ENCODE peak calls at places on chromosomes 6 and 20, in nine cellular contexts. U, R, N, T, K, Y, X, P and Q are unnamed samples.

GRCh38 chr6:48150701-48151100 is 39.7 kb upstream of the PTCHD4 start:
- DNase-seq in U (no peak), R (no peak), N (no peak), T (no peak), K (no peak), Y (no peak), X (no peak), P (no peak), Q (no peak)

GRCh38 chr20:52049001-52049731 is 142.4 kb downstream of the ZFP64 start:
- DNase-seq in U (no peak), R (no peak), N (no peak), T (no peak), K (no peak), Y (no peak), X (no peak), P (no peak), Q (no peak)

GRCh38 chr20:48339147-48339985 is 488.4 kb downstream of the PREX1 start:
- DNase-seq in U (no peak), R (no peak), N (no peak), T (no peak), K (no peak), Y (peak), X (no peak), P (no peak), Q (no peak)

GRCh38 chr6:37279366-37280134 is 21.6 kb upstream of the TMEM217 start:
- DNase-seq in U (no peak), R (no peak), N (no peak), T (no peak), K (no peak), Y (no peak), X (no peak), P (no peak), Q (no peak)

GRCh38 chr6:36301085-36301658 is 31.3 kb downstream of the PNPLA1 start:
- DNase-seq in U (no peak), R (no peak), N (no peak), T (no peak), K (no peak), Y (no peak), X (no peak), P (no peak), Q (no peak)

GRCh38 chr6:167099707-167100106 is 23.2 kb upstream of the CCR6 start:
- DNase-seq in U (no peak), R (no peak), N (no peak), T (no peak), K (no peak), Y (no peak), X (no peak), P (no peak), Q (no peak)

GRCh38 chr6:22821664-22822320 is 252.4 kb downstream of the HDGFL1 start:
- DNase-seq in U (no peak), R (no peak), N (no peak), T (no peak), K (no peak), Y (no peak), X (no peak), P (no peak), Q (no peak)

GRCh38 chr6:158290659-158291058 is 21.6 kb upstream of the TULP4 start:
- DNase-seq in U (no peak), R (no peak), N (peak), T (peak), K (peak), Y (no peak), X (no peak), P (no peak), Q (no peak)

GRCh38 chr20:52493177-52493711 is 301.7 kb upstream of the ZFP64 start:
- DNase-seq in U (no peak), R (no peak), N (no peak), T (no peak), K (no peak), Y (peak), X (no peak), P (no peak), Q (no peak)

GRCh38 chr20:50193169-50193850 is 2.7 kb downstream of the CEBPB start:
- DNase-seq in U (no peak), R (no peak), N (no peak), T (no peak), K (no peak), Y (no peak), X (no peak), P (no peak), Q (no peak)

GRCh38 chr6:161188547-161189465 is 85.1 kb downstream of the AGPAT4 start:
- DNase-seq in U (no peak), R (no peak), N (no peak), T (no peak), K (no peak), Y (no peak), X (no peak), P (no peak), Q (no peak)

GRCh38 chr6:119344306-119344705 is 5.3 kb downstream of the MAN1A1 start:
- DNase-seq in U (no peak), R (no peak), N (no peak), T (no peak), K (no peak), Y (no peak), X (no peak), P (no peak), Q (no peak)

GRCh38 chr6:130223508-130223907 is 757 bp upstream of the SAMD3 start:
- DNase-seq in U (no peak), R (no peak), N (peak), T (peak), K (peak), Y (peak), X (no peak), P (peak), Q (no peak)

GRCh38 chr6:2940010-2940850 is 31.1 kb downstream of the SERPINB6 start:
- DNase-seq in U (no peak), R (peak), N (peak), T (peak), K (peak), Y (no peak), X (no peak), P (peak), Q (no peak)

GRCh38 chr6:27966044-27966443 is 9.0 kb downstream of the OR2B6 start:
- DNase-seq in U (no peak), R (no peak), N (no peak), T (no peak), K (no peak), Y (no peak), X (no peak), P (no peak), Q (no peak)

GRCh38 chr6:139271056-139271455 is 20.7 kb downstream of the TXLNB start:
- DNase-seq in U (no peak), R (no peak), N (no peak), T (no peak), K (no peak), Y (peak), X (no peak), P (no peak), Q (no peak)

GRCh38 chr6:169380493-169380892 is 126.8 kb upstream of the THBS2 start:
- DNase-seq in U (no peak), R (no peak), N (no peak), T (no peak), K (no peak), Y (no peak), X (no peak), P (no peak), Q (no peak)

GRCh38 chr6:75759207-75759606 is 10.2 kb downstream of the MYO6 start:
- DNase-seq in U (no peak), R (no peak), N (no peak), T (no peak), K (peak), Y (no peak), X (no peak), P (no peak), Q (no peak)

GRCh38 chr6:20202699-20203302 is 9.5 kb downstream of the MBOAT1 start:
- DNase-seq in U (no peak), R (no peak), N (no peak), T (no peak), K (no peak), Y (no peak), X (no peak), P (no peak), Q (no peak)

GRCh38 chr6:88359530-88360202 is 193.5 kb upstream of the CNR1 start:
- DNase-seq in U (no peak), R (no peak), N (no peak), T (no peak), K (no peak), Y (peak), X (no peak), P (no peak), Q (no peak)

GRCh38 chr20:49584418-49585382 is 16.8 kb upstream of the PTGIS start:
- DNase-seq in U (no peak), R (no peak), N (no peak), T (no peak), K (no peak), Y (no peak), X (no peak), P (no peak), Q (no peak)

GRCh38 chr6:54722328-54722727 is 124.2 kb upstream of the FAM83B start:
- DNase-seq in U (no peak), R (no peak), N (no peak), T (no peak), K (no peak), Y (no peak), X (no peak), P (no peak), Q (no peak)

GRCh38 chr6:159445351-159445750 is 247.7 kb downstream of the SOD2 start:
- DNase-seq in U (no peak), R (no peak), N (no peak), T (no peak), K (no peak), Y (no peak), X (no peak), P (no peak), Q (no peak)

GRCh38 chr6:44431118-44431725 is 43.7 kb downstream of the CDC5L start:
- DNase-seq in U (peak), R (no peak), N (peak), T (no peak), K (peak), Y (peak), X (no peak), P (no peak), Q (no peak)

GRCh38 chr6:71123051-71123450 is 165.6 kb upstream of the OGFRL1 start:
- DNase-seq in U (no peak), R (no peak), N (no peak), T (no peak), K (no peak), Y (peak), X (no peak), P (no peak), Q (no peak)

GRCh38 chr20:6691541-6691940 is 75.9 kb upstream of the BMP2 start:
- DNase-seq in U (no peak), R (no peak), N (no peak), T (no peak), K (no peak), Y (no peak), X (no peak), P (no peak), Q (no peak)

GRCh38 chr20:46308258-46309157 is at the start of gene CDH22:
- DNase-seq in U (peak), R (peak), N (no peak), T (peak), K (peak), Y (peak), X (peak), P (no peak), Q (peak)

GRCh38 chr6:117478853-117479231 is 3.6 kb upstream of the DCBLD1 start:
- DNase-seq in U (no peak), R (no peak), N (no peak), T (no peak), K (no peak), Y (no peak), X (no peak), P (no peak), Q (no peak)

GRCh38 chr20:23255658-23256385 is 94.8 kb upstream of the NXT1 start:
- DNase-seq in U (no peak), R (no peak), N (no peak), T (no peak), K (no peak), Y (peak), X (no peak), P (no peak), Q (no peak)

GRCh38 chr20:48614593-48615274 is 213.1 kb downstream of the PREX1 start:
- DNase-seq in U (no peak), R (peak), N (no peak), T (peak), K (no peak), Y (no peak), X (no peak), P (no peak), Q (no peak)

GRCh38 chr20:51220293-51220706 is 197.4 kb upstream of the KCNG1 start:
- DNase-seq in U (peak), R (peak), N (peak), T (peak), K (peak), Y (no peak), X (peak), P (peak), Q (no peak)

GRCh38 chr6:97437087-97437486 is 154.1 kb upstream of the MMS22L start:
- DNase-seq in U (no peak), R (no peak), N (no peak), T (no peak), K (no peak), Y (peak), X (no peak), P (no peak), Q (no peak)

GRCh38 chr20:31920275-31920855 is 31.5 kb downstream of the PDRG1 start:
- DNase-seq in U (no peak), R (peak), N (no peak), T (no peak), K (no peak), Y (no peak), X (no peak), P (no peak), Q (no peak)

GRCh38 chr20:45340951-45341350 is 7.3 kb downstream of the SDC4 start:
- DNase-seq in U (no peak), R (no peak), N (no peak), T (no peak), K (no peak), Y (no peak), X (no peak), P (no peak), Q (no peak)

GRCh38 chr20:38985603-38986170 is 23.5 kb downstream of the DHX35 start:
- DNase-seq in U (no peak), R (no peak), N (no peak), T (no peak), K (no peak), Y (peak), X (no peak), P (no peak), Q (no peak)